ENCODE peak calls at places on chromosome 11, in five cellular contexts. R is mesendoderm, B is IMR-90, H is neuronal stem cell, N is H9. L is an unnamed sample.

GRCh38 chr11:7677071-7677470 is 3.8 kb upstream of the CYB5R2 start:
- DNase-seq in R (peak; percentile 68), B (peak; percentile 41), H (no peak), N (no peak), L (peak; percentile 38)

GRCh38 chr11:128515086-128515485 is 72.3 kb downstream of the ETS1 start:
- DNase-seq in R (no peak), H (no peak), B (no peak), N (no peak), L (no peak)

GRCh38 chr11:13668957-13669521 is 571 bp downstream of the FAR1 start:
- DNase-seq in N (no peak), B (peak; percentile 7), H (peak; percentile 17), R (peak; percentile 65), L (peak; percentile 54)

GRCh38 chr11:47143322-47143721 is 33.4 kb downstream of the ARFGAP2 start:
- DNase-seq in N (no peak), H (no peak), B (peak; percentile 97), R (peak; percentile 85), L (peak; percentile 91)

GRCh38 chr11:69702769-69703510 is 882 bp downstream of the FGF19 start:
- DNase-seq in H (no peak), B (no peak), R (peak; percentile 56), N (peak; percentile 68), L (peak; percentile 18)

GRCh38 chr11:97989121-97989520 is 1031.6 kb upstream of the CNTN5 start:
- DNase-seq in R (no peak), H (no peak), N (no peak), B (no peak), L (no peak)

GRCh38 chr11:8671242-8671641 is 11.2 kb downstream of the TRIM66 start:
- DNase-seq in N (peak; percentile 83), B (peak; percentile 97), H (peak; percentile 87), R (peak; percentile 98), L (peak; percentile 83)

GRCh38 chr11:102846292-102846691 is 2.9 kb upstream of the MMP3 start:
- DNase-seq in B (peak; percentile 16), R (no peak), H (no peak), N (no peak), L (no peak)

GRCh38 chr11:6320411-6321207 is at the start of gene CAVIN3:
- DNase-seq in H (peak; percentile 59), B (peak; percentile 85), N (peak; percentile 79), R (peak; percentile 91), L (peak; percentile 94)

GRCh38 chr11:86704710-86705109 is 32.3 kb upstream of the ME3 start:
- DNase-seq in R (no peak), H (no peak), B (no peak), N (no peak), L (no peak)

GRCh38 chr11:76194872-76195668 is 11.2 kb downstream of the WNT11 start:
- DNase-seq in B (no peak), H (no peak), R (no peak), N (no peak), L (no peak)

GRCh38 chr11:111612211-111612610 is 10.0 kb downstream of the SIK2 start:
- DNase-seq in R (no peak), B (peak; percentile 78), N (no peak), H (no peak), L (peak; percentile 30)

GRCh38 chr11:105361651-105362050 is 222.1 kb upstream of the CARD18 start:
- DNase-seq in R (no peak), B (no peak), H (no peak), N (no peak), L (no peak)

GRCh38 chr11:30983143-30983542 is 386.4 kb downstream of the DCDC1 start:
- DNase-seq in H (no peak), B (no peak), R (no peak), N (no peak), L (no peak)

GRCh38 chr11:109554951-109555350 is 133.0 kb downstream of the C11orf87 start:
- DNase-seq in H (no peak), B (no peak), R (no peak), N (no peak), L (no peak)

GRCh38 chr11:46860218-46860617 is 14.1 kb upstream of the CKAP5 start:
- DNase-seq in R (no peak), B (no peak), N (no peak), H (no peak), L (no peak)

GRCh38 chr11:123885570-123885969 is at the start of gene TMEM225:
- DNase-seq in B (no peak), N (no peak), R (no peak), H (no peak), L (no peak)

GRCh38 chr11:134142536-134142935 is 73.7 kb downstream of the JAM3 start:
- DNase-seq in H (no peak), B (peak; percentile 59), R (no peak), N (no peak), L (no peak)

GRCh38 chr11:83725718-83726117 is 439.6 kb upstream of the CCDC90B start:
- DNase-seq in N (no peak), H (no peak), R (peak; percentile 64), B (no peak), L (peak; percentile 4)
- H2BK120ac ChIP-seq in N (no peak overlapping the region), H (no peak overlapping the region), R (peak overlapping the region; percentile 92), B (no peak overlapping the region), L (no peak overlapping the region)

GRCh38 chr11:78350646-78351165 is 66.9 kb downstream of the GAB2 start:
- DNase-seq in H (no peak), N (no peak), R (no peak), B (peak; percentile 47), L (peak; percentile 47)
- H3K4me2 ChIP-seq in H (no peak overlapping the region), N (no peak overlapping the region), R (no peak overlapping the region), B (peak overlapping the region; percentile 74), L (peak overlapping the region; percentile 66)

GRCh38 chr11:67504950-67505561 is at the start of gene PITPNM1:
- DNase-seq in B (peak; percentile 24), R (peak; percentile 80), H (peak; percentile 66), N (peak; percentile 76), L (peak; percentile 68)
- H2BK120ac ChIP-seq in B (peak within 1 kb of the TSS; percentile 37), R (no peak within 1 kb of the TSS), H (peak within 1 kb of the TSS; percentile 41), N (no peak within 1 kb of the TSS), L (peak within 1 kb of the TSS; percentile 77)

GRCh38 chr11:126697937-126698336 is 302.6 kb downstream of the KIRREL3 start:
- DNase-seq in B (no peak), H (no peak), R (no peak), N (no peak), L (no peak)
- H3K4me2 ChIP-seq in B (no peak overlapping the region), H (no peak overlapping the region), R (no peak overlapping the region), N (no peak overlapping the region), L (no peak overlapping the region)

DNA sequence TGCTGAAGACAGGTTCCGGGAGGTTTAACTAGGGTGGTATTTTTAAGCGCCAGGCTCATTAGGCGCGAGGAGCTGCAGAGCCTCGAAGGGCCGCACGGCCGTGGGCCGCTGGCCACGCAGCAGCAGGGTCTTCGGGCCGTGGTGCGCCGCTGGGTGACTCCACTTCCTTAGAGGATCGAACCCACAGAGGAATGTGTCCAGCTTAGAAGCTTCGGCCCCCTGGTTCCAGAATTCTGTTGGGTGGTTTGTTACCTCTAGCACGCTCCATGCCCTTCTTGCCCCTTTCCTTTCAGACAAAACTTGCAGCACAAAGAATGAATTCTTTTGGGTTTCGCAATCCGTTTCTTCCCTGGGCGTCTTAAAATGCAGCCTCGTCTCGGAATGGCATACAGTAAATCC is 773 bp upstream of the PATL1 start:
- DNase-seq in B (peak; percentile 49), H (no peak), R (peak; percentile 63), N (no peak), L (peak; percentile 73)
- H2BK120ac ChIP-seq in B (peak overlapping the region; percentile 7), H (no peak overlapping the region), R (peak overlapping the region; percentile 46), N (no peak overlapping the region), L (peak overlapping the region; percentile 22)

GRCh38 chr11:100640071-100640470 is 47.0 kb upstream of the ARHGAP42 start:
- DNase-seq in R (no peak), H (no peak), B (peak; percentile 66), N (no peak), L (no peak)

GRCh38 chr11:100637706-100638105 is 49.4 kb upstream of the ARHGAP42 start:
- DNase-seq in B (no peak), H (no peak), R (peak; percentile 64), N (no peak), L (no peak)

GRCh38 chr11:100638648-100639047 is 48.4 kb upstream of the ARHGAP42 start:
- DNase-seq in R (no peak), B (no peak), N (no peak), H (no peak), L (no peak)

GRCh38 chr11:100639140-100639539 is 47.9 kb upstream of the ARHGAP42 start:
- DNase-seq in R (no peak), N (no peak), B (peak; percentile 83), H (no peak), L (peak; percentile 88)

GRCh38 chr11:100640646-100641045 is 46.4 kb upstream of the ARHGAP42 start:
- DNase-seq in N (no peak), B (peak; percentile 30), R (no peak), H (no peak), L (no peak)
- H3K4me2 ChIP-seq in N (no peak overlapping the region), B (no peak overlapping the region), R (no peak overlapping the region), H (no peak overlapping the region), L (no peak overlapping the region)

GRCh38 chr11:4559527-4560440 is 14.8 kb downstream of the OR52M1 start:
- DNase-seq in B (no peak), H (no peak), N (peak; percentile 35), R (peak; percentile 22), L (no peak)
- H2BK120ac ChIP-seq in B (no peak overlapping the region), H (no peak overlapping the region), N (no peak overlapping the region), R (no peak overlapping the region), L (no peak overlapping the region)

DNA sequence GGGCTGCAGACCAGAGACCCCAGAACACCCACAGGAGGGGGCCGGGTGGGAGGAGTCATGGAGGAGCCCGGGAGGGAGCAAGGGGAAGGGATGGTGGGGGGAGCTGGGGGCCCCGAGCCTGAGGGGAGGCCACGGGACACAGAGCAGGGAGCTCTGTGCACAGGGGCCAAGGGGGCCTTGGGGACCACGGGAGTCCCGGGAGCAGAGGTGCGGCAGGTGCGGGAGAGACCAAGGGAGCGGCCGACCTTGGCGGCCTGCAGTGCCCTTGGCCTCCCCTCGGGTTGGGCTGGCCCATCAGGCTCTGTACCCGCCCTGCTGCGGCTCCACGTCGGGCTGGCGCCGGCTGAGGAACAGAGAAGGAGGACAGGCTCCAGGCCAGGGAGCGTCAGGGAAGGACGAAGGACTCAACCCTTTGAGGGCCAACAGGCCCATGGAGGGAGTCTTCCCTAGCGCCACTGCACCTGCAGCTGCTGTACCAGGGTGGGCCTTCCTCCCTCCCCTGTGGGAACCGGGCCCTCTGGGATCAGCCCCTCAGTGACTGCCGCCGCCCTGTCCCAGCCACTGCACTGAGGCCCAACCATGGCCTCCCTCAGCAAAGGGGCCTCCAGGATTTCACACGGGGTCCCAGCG is 17.8 kb upstream of the BRSK2 start:
- DNase-seq in N (no peak), B (no peak), R (no peak), H (no peak), L (no peak)
- H3K4me2 ChIP-seq in N (no peak overlapping the region), B (no peak overlapping the region), R (no peak overlapping the region), H (no peak overlapping the region), L (no peak overlapping the region)